ENCODE peak calls at places on chromosomes 16 and 17, in four cellular contexts. R is PC-3, T is SK-N-SH, C is endothelial cell of umbilical vein. P is an unnamed sample.

GRCh38 chr17:75472119-75472518 is 15.7 kb downstream of the TMEM94 start:
- DNase-seq in C (no peak), R (no peak), T (no peak), P (no peak)

GRCh38 chr17:64099543-64099942 is 30.4 kb downstream of the ERN1 start:
- DNase-seq in C (no peak), R (no peak), T (no peak), P (peak; percentile 42)

GRCh38 chr16:11100239-11100750 is 155.7 kb downstream of the SOCS1 start:
- DNase-seq in R (peak; percentile 32), T (no peak), C (peak; percentile 99), P (peak; percentile 92)

GRCh38 chr16:20323591-20324117 is 3.7 kb downstream of the GP2 start:
- DNase-seq in C (no peak), R (no peak), T (no peak), P (no peak)

GRCh38 chr16:11101695-11102522 is 154.1 kb downstream of the SOCS1 start:
- DNase-seq in C (peak; percentile 91), T (no peak), R (no peak), P (no peak)

GRCh38 chr16:1976216-1976520 is 4.3 kb downstream of the TBL3 start:
- DNase-seq in R (no peak), C (no peak), T (no peak), P (no peak)

GRCh38 chr17:10513284-10514067 is 4.9 kb downstream of the MYH1 start:
- DNase-seq in R (no peak), C (no peak), T (no peak), P (no peak)

GRCh38 chr17:30344283-30345088 is 10.6 kb upstream of the TMIGD1 start:
- DNase-seq in R (peak; percentile 73), C (peak; percentile 68), T (peak; percentile 25), P (no peak)

GRCh38 chr17:57294629-57295501 is 38.5 kb downstream of the MSI2 start:
- DNase-seq in C (peak; percentile 4), T (peak; percentile 54), R (peak; percentile 44), P (peak; percentile 70)

GRCh38 chr16:28219283-28219682 is 7.5 kb upstream of the XPO6 start:
- DNase-seq in T (no peak), R (no peak), C (no peak), P (peak; percentile 52)

GRCh38 chr17:62757518-62757951 is 50.6 kb downstream of the MARCHF10 start:
- DNase-seq in R (no peak), T (peak; percentile 88), C (no peak), P (no peak)

GRCh38 chr16:17171250-17172143 is 299.3 kb downstream of the XYLT1 start:
- DNase-seq in T (no peak), C (no peak), R (no peak), P (no peak)

GRCh38 chr16:50371936-50372595 is 3.3 kb upstream of the BRD7 start:
- DNase-seq in R (no peak), C (no peak), T (peak; percentile 64), P (peak; percentile 83)

GRCh38 chr16:79658301-79659001 is 57.9 kb upstream of the MAF start:
- DNase-seq in R (peak; percentile 62), T (no peak), C (no peak), P (no peak)

GRCh38 chr16:73202176-73202729 is 154.3 kb upstream of the ZFHX3 start:
- DNase-seq in T (no peak), R (no peak), C (no peak), P (no peak)

GRCh38 chr17:10683853-10684252 is 13.5 kb downstream of the SCO1 start:
- DNase-seq in R (peak; percentile 33), T (peak; percentile 46), C (peak; percentile 25), P (no peak)

GRCh38 chr17:34161600-34161999 is 93.5 kb upstream of the CCL2 start:
- DNase-seq in T (no peak), C (no peak), R (no peak), P (peak; percentile 52)

GRCh38 chr16:46857261-46857962 is 26.4 kb upstream of the C16orf87 start:
- DNase-seq in C (peak; percentile 39), R (peak; percentile 44), T (peak; percentile 63), P (no peak)

GRCh38 chr16:65071371-65072311 is 50.2 kb downstream of the CDH11 start:
- DNase-seq in R (peak; percentile 42), C (peak; percentile 4), T (no peak), P (no peak)
- H3K9ac ChIP-seq in R (peak overlapping the region; percentile 58), C (no peak overlapping the region), T (peak overlapping the region; percentile 42), P (no peak overlapping the region)

GRCh38 chr16:48299471-48299870 is 52.1 kb upstream of the ABCC11 start:
- DNase-seq in C (no peak), T (no peak), R (no peak), P (no peak)

GRCh38 chr16:48295493-48296281 is 48.3 kb upstream of the ABCC11 start:
- DNase-seq in C (no peak), R (peak; percentile 79), T (no peak), P (no peak)

GRCh38 chr16:48300391-48300856 is 53.1 kb upstream of the ABCC11 start:
- DNase-seq in T (no peak), C (no peak), R (no peak), P (no peak)
- TF ChIP-seq CTCF in T (no peak), C (no peak), R (no peak), P (no peak)

GRCh38 chr16:35255186-35255803 is 1795.9 kb downstream of the TP53TG3F start:
- DNase-seq in R (no peak), C (no peak), T (peak; percentile 55), P (no peak)
- H3K9me3 ChIP-seq in R (no peaks in the 10 kb centered on the region), C (peaks cover 4% of the 10 kb centered on the region), T (no peaks in the 10 kb centered on the region), P (peaks cover 57% of the 10 kb centered on the region)

DNA sequence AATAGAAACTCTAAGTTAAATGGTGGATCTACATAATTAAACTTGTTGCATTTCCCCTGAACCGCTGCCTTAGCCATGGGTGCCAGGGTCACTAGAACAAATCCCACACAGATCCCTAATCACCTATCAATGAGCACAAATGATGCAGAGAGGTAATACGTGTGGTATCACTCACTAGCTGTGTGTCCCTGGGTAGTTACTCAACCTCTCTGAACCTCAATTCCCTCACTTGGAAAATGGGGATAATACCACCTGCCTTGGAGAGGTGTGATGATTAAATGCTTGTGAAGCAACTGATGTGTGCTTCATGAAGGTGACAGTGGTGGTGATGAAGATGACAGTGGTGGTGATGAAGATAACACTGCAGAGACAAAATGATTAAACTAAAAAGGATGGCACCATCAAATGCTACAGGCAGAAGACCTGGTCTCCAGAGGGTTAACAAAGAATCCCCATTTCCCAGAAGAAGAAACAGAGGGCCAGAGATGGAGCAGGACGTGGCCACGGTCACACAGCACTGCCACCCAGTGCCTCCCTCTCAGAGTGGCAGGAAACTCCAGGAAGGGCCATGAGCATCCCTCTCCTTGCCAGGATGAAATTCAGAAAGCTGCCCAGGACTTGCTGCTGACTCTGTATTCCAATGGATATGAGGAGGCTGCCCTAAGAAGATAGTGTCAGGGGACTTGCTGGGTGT is 17.9 kb upstream of the FOXF1 start:
- DNase-seq in C (no peak), R (no peak), T (no peak), P (no peak)
- H3K9ac ChIP-seq in C (no peak overlapping the region), R (no peak overlapping the region), T (no peak overlapping the region), P (no peak overlapping the region)

GRCh38 chr17:7011415-7011814 is 1.0 kb upstream of the RNASEK start:
- DNase-seq in C (no peak), R (no peak), T (no peak), P (no peak)
- TF ChIP-seq CTCF in C (no peak), R (no peak), T (no peak), P (no peak)

DNA sequence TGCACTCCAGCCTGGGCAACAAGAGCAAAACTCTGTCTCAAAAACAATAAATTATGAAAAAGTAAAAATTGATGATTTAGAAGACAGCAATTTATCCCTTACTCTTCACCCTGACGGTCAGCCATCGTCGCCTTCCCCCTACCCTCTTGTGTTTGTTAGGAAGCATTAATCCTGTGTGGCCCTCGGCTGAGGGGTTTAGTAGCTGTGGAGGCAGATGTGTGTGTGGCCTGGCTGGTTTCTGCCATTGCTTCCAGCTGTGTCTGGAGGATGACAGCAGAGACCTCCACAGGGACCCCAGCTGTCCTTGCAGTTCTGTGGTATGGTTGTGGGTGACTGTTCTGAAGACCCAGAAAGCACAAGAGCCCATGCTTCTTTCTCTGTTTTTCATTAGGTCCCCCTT is 25.9 kb downstream of the DBNDD1 start:
- DNase-seq in T (no peak), C (no peak), R (no peak), P (no peak)
- H3K9me3 ChIP-seq in T (peaks cover 6% of the 10 kb centered on the region), C (peaks cover 13% of the 10 kb centered on the region), R (peaks cover 22% of the 10 kb centered on the region), P (peaks cover 35% of the 10 kb centered on the region)

GRCh38 chr17:39636587-39636926 is 387 bp upstream of the STARD3 start:
- DNase-seq in T (no peak), R (no peak), C (no peak), P (no peak)
- H3K9ac ChIP-seq in T (peak overlapping the region; percentile 86), R (peak overlapping the region; percentile 90), C (peak overlapping the region; percentile 83), P (no peak overlapping the region)

P was measured in endodermal cell.